ENCODE peak calls at places on chromosomes 13 and 19, in four cellular contexts. G, V, T and F are unnamed samples.
A peak's percentile ranks its signal among the peaks of the same experiment; 100 is the strongest.

GRCh38 chr19:55831846-55832245 is at the start of gene NLRP11:
- DNase-seq in G (no peak), V (no peak), T (no peak), F (no peak)

GRCh38 chr19:2494447-2495129 is 18.7 kb downstream of the GADD45B start:
- DNase-seq in G (peak; percentile 46), V (peak; percentile 79), T (no peak), F (no peak)

GRCh38 chr19:39111593-39112199 is 13.9 kb upstream of the PAK4 start:
- DNase-seq in G (no peak), V (no peak), T (no peak), F (no peak)

GRCh38 chr19:2099937-2100718 is 3.4 kb downstream of the IZUMO4 start:
- DNase-seq in G (no peak), V (no peak), T (no peak), F (no peak)

GRCh38 chr19:1283917-1284292 is 1.8 kb upstream of the EFNA2 start:
- DNase-seq in G (no peak), V (no peak), T (no peak), F (no peak)

GRCh38 chr13:36530050-36530789 is 97.9 kb downstream of the CCNA1 start:
- DNase-seq in G (no peak), V (no peak), T (no peak), F (no peak)

GRCh38 chr19:4803736-4804695 is 12.5 kb downstream of the FEM1A start:
- DNase-seq in G (peak; percentile 63), V (no peak), T (peak; percentile 43), F (peak; percentile 54)

GRCh38 chr19:55441319-55441691 is 1.8 kb downstream of the SHISA7 start:
- DNase-seq in G (no peak), V (no peak), T (no peak), F (no peak)

GRCh38 chr13:50742353-50742752 is 101.1 kb downstream of the DLEU7 start:
- DNase-seq in G (no peak), V (no peak), T (no peak), F (no peak)

GRCh38 chr13:35722438-35723060 is 246.1 kb upstream of the MAB21L1 start:
- DNase-seq in G (no peak), V (no peak), T (no peak), F (no peak)

GRCh38 chr13:25988655-25989054 is 63.2 kb downstream of the SHISA2 start:
- DNase-seq in G (no peak), V (no peak), T (no peak), F (no peak)

GRCh38 chr19:32333227-32333626 is 12.2 kb upstream of the ZNF507 start:
- DNase-seq in G (no peak), V (no peak), T (no peak), F (no peak)

GRCh38 chr13:79869326-79869725 is 388.4 kb downstream of the NDFIP2 start:
- DNase-seq in G (no peak), V (no peak), T (no peak), F (no peak)

GRCh38 chr19:49718511-49718910 is 27.6 kb downstream of the CPT1C start:
- DNase-seq in G (no peak), V (no peak), T (no peak), F (no peak)

GRCh38 chr13:48078251-48078656 is 16.6 kb downstream of the MED4 start:
- DNase-seq in G (no peak), V (no peak), T (no peak), F (no peak)

GRCh38 chr19:34253711-34254551 is 423 bp upstream of the GARRE1 start:
- DNase-seq in G (no peak), V (peak; percentile 89), T (peak; percentile 69), F (peak; percentile 41)

GRCh38 chr19:457636-458035 is 3.2 kb downstream of the SHC2 start:
- DNase-seq in G (no peak), V (no peak), T (no peak), F (no peak)

GRCh38 chr13:27821566-27821965 is 29.3 kb downstream of the GSX1 start:
- DNase-seq in G (no peak), V (no peak), T (no peak), F (no peak)

GRCh38 chr19:49344516-49345423 is 9.6 kb downstream of the CD37 start:
- DNase-seq in G (no peak), V (no peak), T (no peak), F (no peak)

GRCh38 chr19:1590641-1591397 is 1.8 kb downstream of the MBD3 start:
- DNase-seq in G (no peak), V (no peak), T (no peak), F (no peak)

GRCh38 chr19:35986664-35987570 is 8.1 kb upstream of the SDHAF1 start:
- DNase-seq in G (no peak), V (no peak), T (no peak), F (no peak)

GRCh38 chr19:35236638-35237400 is 8.3 kb upstream of the FAM187B start:
- DNase-seq in G (no peak), V (peak; percentile 12), T (no peak), F (no peak)

GRCh38 chr19:29806098-29806866 is 5.5 kb upstream of the CCNE1 start:
- DNase-seq in G (no peak), V (no peak), T (no peak), F (peak; percentile 22)

GRCh38 chr13:76641056-76641455 is 245.1 kb downstream of the KCTD12 start:
- DNase-seq in G (no peak), V (no peak), T (no peak), F (no peak)

GRCh38 chr13:43567608-43568007 is 219.2 kb downstream of the ENOX1 start:
- DNase-seq in G (no peak), V (no peak), T (no peak), F (no peak)

GRCh38 chr19:1291761-1292418 is 6.2 kb downstream of the EFNA2 start:
- DNase-seq in G (no peak), V (no peak), T (no peak), F (no peak)

GRCh38 chr13:73325351-73326214 is 266.8 kb downstream of the KLF5 start:
- DNase-seq in G (no peak), V (no peak), T (no peak), F (no peak)

GRCh38 chr13:100363351-100363750 is 225.2 kb downstream of the GGACT start:
- DNase-seq in G (no peak), V (no peak), T (no peak), F (no peak)